ENCODE peak calls at places on chromosomes 4 and X, in five cellular contexts. Z is fibroblast of lung, O is GM12865, X is Peyer's patch, H is thoracic aorta. D is an unnamed sample.

GRCh38 chr4:74543247-74543670 is 98.3 kb downstream of the AREG start:
- DNase-seq in Z (no peak), O (peak), X (peak), H (no peak), D (no peak)

GRCh38 chr4:187478292-187479205 is 517.0 kb upstream of the ZFP42 start:
- DNase-seq in Z (peak), O (no peak), X (no peak), H (peak), D (no peak)

GRCh38 chr4:53055274-53055673 is 193.2 kb downstream of the RASL11B start:
- DNase-seq in Z (peak), O (no peak), X (no peak), H (no peak), D (no peak)

GRCh38 chrX:18490816-18491215 is 65.4 kb downstream of the CDKL5 start:
- DNase-seq in Z (no peak), O (no peak), X (no peak), H (no peak), D (no peak)

GRCh38 chr4:165096776-165097175 is 15.9 kb downstream of the TMEM192 start:
- DNase-seq in Z (peak), O (peak), X (no peak), H (no peak), D (no peak)

GRCh38 chrX:35617836-35618235 is 180.3 kb upstream of the MAGEB16 start:
- DNase-seq in Z (no peak), O (no peak), X (no peak), H (no peak), D (no peak)

GRCh38 chr4:40750461-40751258 is 905 bp downstream of the NSUN7 start:
- DNase-seq in Z (peak), O (no peak), X (no peak), H (no peak), D (no peak)

GRCh38 chrX:11272290-11272689 is 20.9 kb upstream of the AMELX start:
- DNase-seq in Z (no peak), O (no peak), X (no peak), H (no peak), D (no peak)

GRCh38 chr4:154399259-154399974 is 92.2 kb downstream of the DCHS2 start:
- DNase-seq in Z (peak), O (no peak), X (no peak), H (no peak), D (no peak)

GRCh38 chr4:56681158-56681848 is at the start of gene HOPX:
- DNase-seq in Z (peak), O (peak), X (peak), H (no peak), D (no peak)

GRCh38 chr4:188821500-188821899 is 682.3 kb downstream of the TRIML1 start:
- DNase-seq in Z (no peak), O (no peak), X (no peak), H (no peak), D (no peak)

GRCh38 chr4:107050525-107051135 is 14.5 kb upstream of the DKK2 start:
- DNase-seq in Z (no peak), O (peak), X (no peak), H (no peak), D (no peak)

GRCh38 chrX:50812995-50813842 is 775 bp downstream of the SHROOM4 start:
- DNase-seq in Z (peak), O (peak), X (peak), H (no peak), D (no peak)

GRCh38 chr4:2788532-2789103 is 4.3 kb upstream of the SH3BP2 start:
- DNase-seq in Z (no peak), O (no peak), X (peak), H (no peak), D (peak)

GRCh38 chr4:10069065-10069626 is 47.5 kb downstream of the WDR1 start:
- DNase-seq in Z (no peak), O (no peak), X (peak), H (no peak), D (no peak)

GRCh38 chr4:93066746-93067145 is 761.8 kb upstream of the ATOH1 start:
- DNase-seq in Z (peak), O (no peak), X (no peak), H (no peak), D (no peak)

GRCh38 chr4:53865031-53865430 is 199.4 kb downstream of the CHIC2 start:
- DNase-seq in Z (no peak), O (no peak), X (no peak), H (no peak), D (no peak)

GRCh38 chr4:98662619-98663225 is 4.3 kb upstream of the TSPAN5 start:
- DNase-seq in Z (no peak), O (peak), X (peak), H (no peak), D (peak)

GRCh38 chr4:42656986-42657792 is at the start of gene ATP8A1:
- DNase-seq in Z (peak), O (peak), X (peak), H (peak), D (peak)

GRCh38 chr4:13985824-13986223 is 358.3 kb upstream of the BOD1L1 start:
- DNase-seq in Z (peak), O (no peak), X (no peak), H (no peak), D (no peak)

GRCh38 chr4:23268072-23268771 is 575.5 kb downstream of the GBA3 start:
- DNase-seq in Z (no peak), O (no peak), X (no peak), H (no peak), D (no peak)

GRCh38 chr4:89681219-89681618 is 155.7 kb downstream of the SNCA start:
- DNase-seq in Z (no peak), O (no peak), X (no peak), H (no peak), D (no peak)

GRCh38 chr4:26076000-26076587 is 162.1 kb downstream of the SMIM20 start:
- DNase-seq in Z (peak), O (peak), X (no peak), H (no peak), D (no peak)

GRCh38 chrX:115018040-115018647 is 728 bp upstream of the IL13RA2 start:
- DNase-seq in Z (peak), O (peak), X (no peak), H (no peak), D (no peak)
- TF ChIP-seq CTCF in Z (peak), O (no peak), X (no peak), H (no peak), D (no peak)

DNA sequence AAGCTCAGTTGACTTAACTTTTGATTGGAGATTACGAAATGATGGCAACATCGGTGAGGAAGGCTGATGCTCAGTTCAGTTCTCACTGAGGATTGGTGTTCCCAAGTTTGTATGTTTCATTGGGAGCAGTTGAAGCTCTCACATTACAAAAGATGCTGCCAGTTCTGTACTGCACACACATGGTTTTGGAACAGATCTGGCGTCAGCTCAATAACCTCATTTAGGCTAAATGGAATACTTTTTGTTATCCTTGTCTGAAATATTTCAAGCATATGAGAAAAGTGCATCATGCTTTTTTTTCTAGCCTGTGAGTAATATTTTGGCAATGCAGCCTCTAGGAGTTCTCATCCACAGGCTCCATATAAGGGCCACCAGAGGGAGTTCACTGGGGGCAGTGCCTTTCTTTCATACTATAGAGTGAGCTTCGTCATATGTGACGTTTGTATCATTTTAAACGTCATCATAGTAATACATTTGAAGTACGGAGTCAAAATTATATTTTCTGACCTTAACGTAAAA is 4.1 kb downstream of the ENPEP start:
- DNase-seq in Z (peak), O (no peak), X (no peak), H (no peak), D (no peak)
- TF ChIP-seq CTCF in Z (peak), O (no peak), X (no peak), H (no peak), D (no peak)

GRCh38 chr4:183399616-183400015 is 44.8 kb upstream of the CDKN2AIP start:
- DNase-seq in Z (no peak), O (no peak), X (no peak), H (no peak), D (no peak)

GRCh38 chr4:183400035-183400434 is 44.4 kb upstream of the CDKN2AIP start:
- DNase-seq in Z (no peak), O (no peak), X (no peak), H (no peak), D (no peak)

GRCh38 chr4:183397741-183398297 is 46.6 kb upstream of the CDKN2AIP start:
- DNase-seq in Z (no peak), O (no peak), X (no peak), H (no peak), D (no peak)

GRCh38 chr4:183399166-183399565 is 45.3 kb upstream of the CDKN2AIP start:
- DNase-seq in Z (no peak), O (no peak), X (no peak), H (no peak), D (no peak)

GRCh38 chr4:183398298-183399129 is 45.9 kb upstream of the CDKN2AIP start:
- DNase-seq in Z (peak), O (peak), X (peak), H (no peak), D (peak)
- TF ChIP-seq CTCF in Z (peak), O (peak), X (no peak), H (peak), D (no peak)

GRCh38 chr4:106034751-106035150 is 139.5 kb downstream of the NPNT start:
- DNase-seq in Z (no peak), O (no peak), X (no peak), H (no peak), D (no peak)
- TF ChIP-seq CTCF in Z (no peak), O (no peak), X (no peak), H (no peak), D (no peak)

GRCh38 chrX:135713795-135714194 is 356 bp downstream of the CT45A1 start:
- DNase-seq in Z (no peak), O (no peak), X (no peak), H (no peak), D (no peak)

GRCh38 chrX:135707880-135708279 is 5.6 kb upstream of the CT45A1 start:
- DNase-seq in Z (no peak), O (peak), X (no peak), H (no peak), D (no peak)
- TF ChIP-seq CTCF in Z (no peak), O (peak), X (no peak), H (no peak), D (no peak)

DNA sequence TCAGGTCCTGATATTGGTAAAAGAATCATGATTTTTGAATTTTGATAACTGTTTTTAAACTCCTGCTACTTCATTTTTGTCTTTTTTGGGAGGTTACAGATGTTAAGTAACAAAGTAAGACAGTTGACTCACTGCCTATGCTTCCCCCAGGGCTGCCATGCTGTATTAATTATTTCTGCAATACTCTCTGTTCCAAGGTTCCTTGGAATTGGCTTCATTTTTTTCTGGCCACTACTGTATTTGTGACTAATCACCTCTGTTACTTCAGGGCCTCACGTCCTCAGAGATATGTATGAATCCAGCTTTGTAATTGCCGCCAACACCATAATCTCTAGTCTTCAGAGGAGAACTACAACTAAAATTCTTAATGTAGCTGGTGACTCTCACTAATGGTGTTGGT is 1729.3 kb downstream of the C4orf33 start:
- DNase-seq in Z (peak), O (no peak), X (no peak), H (no peak), D (no peak)
- TF ChIP-seq CTCF in Z (no peak), O (no peak), X (no peak), H (no peak), D (no peak)

GRCh38 chr4:8316911-8317351 is 47.4 kb downstream of the HTRA3 start:
- DNase-seq in Z (no peak), O (no peak), X (peak), H (no peak), D (peak)

GRCh38 chr4:8317474-8317873 is 47.9 kb downstream of the HTRA3 start:
- DNase-seq in Z (no peak), O (no peak), X (no peak), H (no peak), D (no peak)

GRCh38 chr4:8314691-8315255 is 45.2 kb downstream of the HTRA3 start:
- DNase-seq in Z (no peak), O (no peak), X (peak), H (no peak), D (peak)

GRCh38 chr4:8316251-8316771 is 46.8 kb downstream of the HTRA3 start:
- DNase-seq in Z (no peak), O (no peak), X (peak), H (no peak), D (peak)

DNA sequence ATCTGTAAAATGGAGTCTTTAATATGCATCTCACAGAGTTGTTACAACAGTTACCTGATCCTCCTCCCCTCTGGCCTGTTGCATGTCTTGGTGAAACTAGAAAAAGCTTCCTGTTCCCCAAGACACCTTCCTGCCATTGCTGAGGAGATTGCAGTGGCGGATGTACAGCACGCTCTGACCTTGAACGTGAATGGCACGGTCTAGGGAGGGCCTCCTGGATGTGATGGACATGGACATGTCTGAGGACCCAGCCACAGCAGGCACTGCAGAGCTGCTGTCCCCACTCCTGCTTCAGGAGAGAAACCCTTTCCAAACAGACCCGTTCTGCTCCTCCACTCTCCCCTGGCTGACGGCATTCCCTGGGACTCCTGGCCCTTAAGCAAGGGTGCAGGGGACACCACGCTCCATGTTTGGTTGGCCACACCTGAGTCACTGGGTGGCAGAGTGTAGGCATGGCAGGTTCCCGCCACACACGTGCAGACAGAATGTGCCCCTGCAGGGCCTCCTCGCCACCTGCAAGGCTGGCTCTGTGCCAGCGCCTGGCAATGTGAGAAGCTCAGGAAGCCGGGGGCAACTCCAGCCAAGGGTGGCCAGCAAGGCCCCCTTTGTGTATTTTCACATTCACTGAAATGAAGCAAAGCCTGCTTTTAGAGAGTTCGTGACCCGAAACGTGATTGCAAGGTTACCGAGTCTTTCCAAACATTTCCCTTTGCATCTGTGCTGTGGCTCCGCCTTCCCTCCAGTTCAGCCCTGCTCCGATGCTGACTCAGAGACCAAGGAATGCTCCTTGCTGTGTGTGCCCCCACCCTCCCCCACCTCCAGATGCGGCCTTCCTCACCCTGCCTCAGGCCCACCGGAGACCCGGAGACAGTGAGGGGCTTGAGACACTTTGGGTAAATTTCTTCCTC is 46.0 kb downstream of the HTRA3 start:
- DNase-seq in Z (peak), O (no peak), X (peak), H (no peak), D (no peak)
- TF ChIP-seq CTCF in Z (no peak), O (no peak), X (no peak), H (no peak), D (no peak)

GRCh38 chr4:28248269-28248668 is 1387.6 kb downstream of the STIM2 start:
- DNase-seq in Z (no peak), O (no peak), X (no peak), H (no peak), D (no peak)

GRCh38 chr4:28256295-28256694 is 1395.7 kb downstream of the STIM2 start:
- DNase-seq in Z (no peak), O (no peak), X (no peak), H (no peak), D (no peak)

GRCh38 chr4:28250646-28251045 is 1390.0 kb downstream of the STIM2 start:
- DNase-seq in Z (no peak), O (no peak), X (no peak), H (no peak), D (no peak)

GRCh38 chr4:28251831-28252230 is 1391.2 kb downstream of the STIM2 start:
- DNase-seq in Z (no peak), O (no peak), X (no peak), H (no peak), D (no peak)

DNA sequence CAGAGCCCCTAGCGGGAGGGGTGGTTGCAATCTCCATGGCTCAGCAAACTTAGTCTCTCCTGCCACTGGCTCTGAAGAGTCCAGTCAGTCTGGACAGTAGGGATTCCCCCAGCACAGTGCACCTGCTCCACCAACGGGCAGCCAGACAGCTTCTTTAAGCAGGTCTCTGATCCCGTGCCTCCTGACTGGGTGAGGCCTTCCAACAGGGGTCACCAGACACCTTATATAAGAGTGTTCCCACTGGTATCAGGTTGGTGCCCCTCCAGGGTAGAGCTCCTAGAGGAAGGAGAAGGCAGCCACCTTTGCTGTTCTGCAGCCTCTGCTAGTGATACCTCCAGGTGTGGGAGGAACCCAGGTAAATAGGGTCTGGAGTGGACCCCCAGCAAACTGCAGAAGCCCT is 1393.4 kb downstream of the STIM2 start:
- DNase-seq in Z (no peak), O (no peak), X (no peak), H (no peak), D (no peak)
- TF ChIP-seq CTCF in Z (no peak), O (no peak), X (no peak), H (no peak), D (no peak)

D was measured in activated B cell treated with CpG ODN at 0.5 μM for 24 hours.